ENCODE peak calls at places on chromosomes 4 and X, in five cellular contexts. G, I, R, X and L are unnamed samples.

GRCh38 chr4:107472265-107472948 is 247.6 kb downstream of the PAPSS1 start:
- DNase-seq in G (no peak), I (no peak), R (no peak), X (no peak), L (no peak)

GRCh38 chrX:87961471-87961870 is 443.9 kb downstream of the KLHL4 start:
- DNase-seq in G (no peak), R (no peak), X (no peak), I (no peak), L (no peak)

GRCh38 chr4:114595207-114595606 is 3.4 kb upstream of the UGT8 start:
- DNase-seq in G (no peak), R (no peak), I (no peak), X (no peak), L (no peak)

GRCh38 chr4:66577922-66578321 is 907.6 kb upstream of the EPHA5 start:
- DNase-seq in R (no peak), X (no peak), I (no peak), G (no peak), L (no peak)

GRCh38 chr4:104728380-104729122 is 233.9 kb upstream of the CXXC4 start:
- DNase-seq in X (peak), G (peak), R (no peak), I (peak), L (peak)

GRCh38 chr4:112038861-112039260 is 106.4 kb upstream of the FAM241A start:
- DNase-seq in G (peak), I (no peak), R (no peak), X (peak), L (peak)

GRCh38 chr4:147340111-147340510 is 140.8 kb upstream of the EDNRA start:
- DNase-seq in I (no peak), X (peak), G (peak), R (no peak), L (peak)

GRCh38 chr4:29467044-29467717 is 1253.0 kb upstream of the PCDH7 start:
- DNase-seq in X (no peak), G (no peak), R (no peak), I (no peak), L (peak)

GRCh38 chrX:72526534-72527508 is 45.8 kb downstream of the HDAC8 start:
- DNase-seq in X (peak), G (peak), R (no peak), I (no peak), L (no peak)

DNA sequence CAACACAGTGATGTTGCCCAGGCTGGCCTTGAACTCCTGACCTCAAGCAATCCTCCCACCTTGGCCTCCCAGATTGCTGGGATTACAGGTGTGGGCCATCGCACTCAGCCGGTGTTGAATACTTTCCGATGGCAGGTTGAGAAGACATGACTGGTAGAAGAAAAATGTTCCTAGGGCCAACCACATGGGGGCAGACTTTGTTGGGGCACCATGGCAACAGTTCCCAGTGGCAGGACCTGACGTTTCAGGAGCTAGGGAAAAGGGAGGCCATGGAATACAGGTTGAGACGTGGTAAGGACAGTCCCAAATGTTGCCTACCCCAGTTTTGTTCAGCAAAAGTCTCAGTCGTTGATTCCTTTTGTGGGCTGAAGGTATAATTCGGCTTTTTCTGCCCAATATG is 134.6 kb downstream of the ASMT start:
- DNase-seq in G (no peak), X (no peak), R (no peak), I (no peak), L (no peak)
- TF ChIP-seq CTCF in G (no peak), X (no peak), R (no peak), I (no peak), L (peak)

GRCh38 chr4:184118516-184118915 is 99.2 kb downstream of the ENPP6 start:
- DNase-seq in X (no peak), R (no peak), G (no peak), I (no peak), L (no peak)

GRCh38 chr4:184117662-184118199 is 99.9 kb downstream of the ENPP6 start:
- DNase-seq in X (no peak), R (no peak), G (no peak), I (no peak), L (no peak)

GRCh38 chr4:184112006-184112550 is 105.6 kb downstream of the ENPP6 start:
- DNase-seq in X (no peak), I (no peak), R (no peak), G (no peak), L (no peak)

GRCh38 chr4:184114431-184114830 is 103.2 kb downstream of the ENPP6 start:
- DNase-seq in R (no peak), X (no peak), G (no peak), I (no peak), L (no peak)

GRCh38 chr4:184115399-184115798 is 102.3 kb downstream of the ENPP6 start:
- DNase-seq in I (no peak), X (no peak), R (no peak), G (no peak), L (no peak)
- TF ChIP-seq CTCF in I (no peak), X (no peak), R (no peak), G (no peak), L (no peak)

GRCh38 chr4:7783560-7783959 is 156.1 kb downstream of the AFAP1 start:
- DNase-seq in G (no peak), R (no peak), X (no peak), I (no peak), L (no peak)
- TF ChIP-seq CTCF in G (no peak), R (no peak), X (no peak), I (no peak), L (no peak)

DNA sequence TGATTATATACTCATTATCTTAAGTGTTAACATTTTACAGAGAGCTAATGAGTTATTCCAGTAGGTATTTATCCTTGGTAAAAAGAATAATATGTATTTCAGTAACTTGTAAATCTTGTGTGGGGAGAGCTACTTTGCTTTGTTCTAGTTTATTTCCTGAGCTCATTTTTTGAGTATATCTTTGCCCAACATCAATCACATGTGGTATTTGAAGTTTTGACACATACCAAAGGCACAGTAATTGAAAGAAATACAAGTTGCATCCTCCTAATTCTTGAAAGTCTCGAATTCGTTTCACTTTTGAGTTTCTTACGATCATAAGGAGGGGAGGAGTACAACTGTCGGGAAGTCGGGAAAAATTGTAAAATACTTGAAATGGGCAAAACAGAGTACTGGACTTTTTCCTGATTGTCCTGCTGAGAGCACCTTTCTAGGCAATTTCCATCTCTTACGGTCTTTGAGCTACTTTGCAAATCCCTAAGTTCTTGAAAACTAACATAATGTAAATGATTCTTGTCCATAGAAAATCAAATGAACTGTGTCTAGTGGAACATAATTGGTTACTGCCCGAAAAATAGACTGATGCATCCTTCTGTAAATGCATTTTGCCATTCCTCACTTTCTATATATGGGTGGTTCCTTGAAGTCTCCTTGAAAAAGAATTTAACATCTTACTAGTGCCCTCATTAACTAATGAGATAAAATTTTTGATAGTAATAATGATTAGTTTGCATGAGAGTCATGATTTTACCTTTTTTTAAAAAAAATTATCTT is 20.6 kb downstream of the CLTRN start:
- DNase-seq in G (no peak), X (no peak), R (no peak), I (no peak), L (no peak)
- TF ChIP-seq CTCF in G (no peak), X (no peak), R (no peak), I (no peak), L (no peak)

GRCh38 chr4:140149851-140150635 is 3.9 kb downstream of the MAML3 start:
- DNase-seq in X (peak), R (peak), I (no peak), G (peak), L (peak)
- TF ChIP-seq CTCF in X (peak), R (no peak), I (peak), G (no peak), L (no peak)

GRCh38 chr4:41992967-41993857 is 2.9 kb downstream of the SLC30A9 start:
- DNase-seq in G (no peak), R (no peak), I (no peak), X (no peak), L (no peak)

GRCh38 chr4:41991916-41992767 is 1.8 kb downstream of the SLC30A9 start:
- DNase-seq in X (no peak), I (no peak), G (peak), R (no peak), L (no peak)

GRCh38 chr4:41990029-41990382 is 324 bp upstream of the SLC30A9 start:
- DNase-seq in X (peak), G (no peak), I (no peak), R (no peak), L (no peak)

GRCh38 chr4:41994461-41994860 is 4.1 kb downstream of the SLC30A9 start:
- DNase-seq in I (no peak), R (no peak), X (no peak), G (no peak), L (no peak)

DNA sequence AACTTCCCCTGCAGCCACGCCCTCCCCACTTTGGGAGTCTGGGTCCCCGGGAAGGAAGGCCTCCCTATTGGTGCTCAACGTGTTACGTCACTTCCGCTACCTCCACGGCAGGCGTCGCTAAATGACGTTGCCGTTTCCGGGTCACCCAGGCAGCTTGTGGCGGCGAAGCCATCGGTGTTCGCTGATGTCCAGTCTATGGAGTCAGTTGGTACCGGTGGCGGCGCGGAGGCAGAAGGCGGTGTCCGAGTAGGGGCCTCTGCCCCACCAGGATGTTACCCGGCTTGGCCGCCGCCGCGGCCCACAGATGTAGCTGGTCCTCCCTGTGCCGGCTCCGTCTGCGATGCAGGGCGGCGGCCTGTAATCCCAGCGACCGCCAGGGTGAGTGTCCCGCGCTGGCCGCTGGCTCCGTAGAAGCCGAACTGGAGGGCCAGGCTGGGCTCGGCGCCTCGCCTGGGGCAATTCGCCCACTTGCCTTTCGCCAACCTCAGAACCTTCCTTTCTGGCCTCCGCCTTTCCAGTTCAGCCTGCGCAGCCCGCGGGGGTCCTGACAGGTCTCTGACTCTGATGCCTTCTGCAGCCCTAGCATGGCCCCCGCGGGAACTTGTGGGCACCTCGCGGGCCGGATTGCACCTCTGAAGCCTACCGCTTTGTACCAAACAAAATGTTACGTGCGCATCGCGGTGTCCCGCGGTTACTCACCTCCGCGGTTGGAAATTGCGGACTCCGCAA is at the start of gene SLC30A9:
- DNase-seq in R (peak), I (peak), X (peak), G (peak), L (peak)
- TF ChIP-seq CTCF in R (peak), I (peak), X (peak), G (no peak), L (peak)

GRCh38 chrX:135489542-135489941 is 30.9 kb upstream of the INTS6L start:
- DNase-seq in I (no peak), X (no peak), R (peak), G (no peak), L (no peak)

GRCh38 chrX:135481696-135482179 is 38.7 kb upstream of the INTS6L start:
- DNase-seq in I (no peak), X (no peak), R (no peak), G (no peak), L (no peak)

GRCh38 chrX:135480076-135480475 is 40.4 kb upstream of the INTS6L start:
- DNase-seq in X (no peak), R (no peak), G (no peak), I (no peak), L (no peak)

GRCh38 chrX:135484636-135485289 is 35.7 kb upstream of the INTS6L start:
- DNase-seq in I (no peak), G (peak), R (peak), X (peak), L (peak)
- TF ChIP-seq CTCF in I (peak), G (peak), R (peak), X (peak), L (peak)

GRCh38 chr4:109803924-109804571 is 2.2 kb upstream of the CFI start:
- DNase-seq in G (peak), I (no peak), X (peak), R (peak), L (peak)
- TF ChIP-seq CTCF in G (peak), I (no peak), X (peak), R (peak), L (peak)

GRCh38 chr4:83281326-83281725 is 3.3 kb downstream of the COQ2 start:
- DNase-seq in G (no peak), R (no peak), X (no peak), I (no peak), L (no peak)
- TF ChIP-seq CTCF in G (no peak), R (no peak), X (peak), I (no peak), L (no peak)

DNA sequence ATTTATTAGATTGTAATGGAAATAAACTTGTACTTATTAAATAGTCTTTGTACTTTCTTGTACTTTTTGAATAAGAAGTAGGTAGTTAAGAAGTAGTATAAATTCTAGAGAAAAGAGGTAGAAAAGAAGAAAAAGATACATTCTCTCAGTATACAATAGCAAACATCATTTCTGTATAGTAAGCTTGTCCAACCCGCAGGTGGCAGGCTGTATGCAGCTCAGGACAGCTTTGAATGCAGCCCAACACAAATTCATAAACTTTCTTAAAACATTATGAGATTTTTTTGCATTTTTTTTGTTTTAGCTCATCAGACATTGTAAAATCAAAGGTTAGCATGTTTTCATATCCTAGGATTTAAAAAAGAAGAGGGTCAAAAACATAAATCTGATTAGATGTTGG is 441.6 kb downstream of the DTHD1 start:
- DNase-seq in G (no peak), R (no peak), X (no peak), I (no peak), L (no peak)
- TF ChIP-seq CTCF in G (no peak), R (no peak), X (no peak), I (no peak), L (no peak)